ENCODE peak calls at places on chromosomes 13 and 19, in six cellular contexts. Y is putamen; U is activated naive CD4-positive, alpha-beta T cell treated with Interleukin-2 at 50 U/mL for 16 hours; X is CD8-positive, alpha-beta T cell; L is stimulated activated CD8-positive, alpha-beta memory T cell treated with anti-CD3 and anti-CD28 coated beads, Interleukin-2, amount 100 ng/mL, for 48 hours; D is naive thymus-derived CD8-positive, alpha-beta T cell. I is an unnamed sample.

GRCh38 chr19:44820648-44821609 is 12.0 kb downstream of the BCAM start:
- DNase-seq in Y (no peak), L (no peak), X (no peak), U (no peak), D (no peak), I (no peak)

GRCh38 chr13:34435338-34435737 is 506.7 kb upstream of the NBEA start:
- DNase-seq in Y (no peak), D (no peak), L (no peak), U (no peak), X (no peak), I (peak; percentile 27)

GRCh38 chr19:29040291-29040690 is 172.7 kb downstream of the UQCRFS1 start:
- DNase-seq in D (no peak), U (no peak), X (no peak), Y (no peak), L (no peak), I (no peak)

GRCh38 chr13:73303858-73304257 is 245.1 kb downstream of the KLF5 start:
- DNase-seq in X (no peak), Y (no peak), U (peak; percentile 53), D (no peak), L (no peak), I (no peak)

GRCh38 chr19:39831679-39832078 is 2.3 kb downstream of the DYRK1B start:
- DNase-seq in L (no peak), U (no peak), D (no peak), Y (no peak), X (no peak), I (no peak)

GRCh38 chr19:58538257-58539168 is 5.4 kb upstream of the TRIM28 start:
- DNase-seq in U (peak; percentile 41), X (no peak), L (no peak), D (peak; percentile 49), Y (no peak), I (no peak)

GRCh38 chr13:25111557-25111956 is 15.6 kb downstream of the PABPC3 start:
- DNase-seq in U (no peak), D (no peak), L (no peak), X (no peak), Y (no peak), I (no peak)

GRCh38 chr13:46905249-46905648 is 8.4 kb upstream of the HTR2A start:
- DNase-seq in L (no peak), X (no peak), U (no peak), Y (no peak), D (no peak), I (no peak)

GRCh38 chr19:43425567-43426392 is 11.1 kb downstream of the TEX101 start:
- DNase-seq in Y (no peak), X (no peak), U (no peak), D (peak; percentile 14), L (no peak), I (no peak)

GRCh38 chr19:22526661-22527272 is 104.6 kb upstream of the ZNF98 start:
- DNase-seq in U (no peak), Y (no peak), D (no peak), X (no peak), L (no peak), I (no peak)

GRCh38 chr19:17323973-17324327 is 10.7 kb downstream of the ANO8 start:
- DNase-seq in Y (no peak), X (no peak), U (no peak), L (no peak), D (peak; percentile 24), I (no peak)

GRCh38 chr13:75217949-75218348 is 264.0 kb downstream of the TBC1D4 start:
- DNase-seq in L (no peak), X (no peak), U (no peak), D (no peak), Y (no peak), I (no peak)

GRCh38 chr19:29040951-29041350 is 172.0 kb downstream of the UQCRFS1 start:
- DNase-seq in U (no peak), D (no peak), Y (no peak), L (no peak), X (no peak), I (no peak)

GRCh38 chr13:40595693-40596092 is 70.7 kb downstream of the FOXO1 start:
- DNase-seq in L (no peak), D (no peak), X (no peak), Y (no peak), U (no peak), I (no peak)

GRCh38 chr19:51372649-51373504 is at the start of gene NKG7:
- DNase-seq in X (peak; percentile 39), L (no peak), Y (no peak), U (peak; percentile 82), D (peak; percentile 53), I (no peak)

GRCh38 chr19:45460807-45461347 is 6.9 kb upstream of the FOSB start:
- DNase-seq in D (no peak), U (no peak), X (no peak), Y (no peak), L (no peak), I (no peak)

GRCh38 chr19:17296278-17296677 is 6.9 kb downstream of the ABHD8 start:
- DNase-seq in U (no peak), Y (no peak), D (no peak), X (no peak), L (no peak), I (no peak)

GRCh38 chr13:100673376-100673830 is 1.2 kb downstream of the TMTC4 start:
- DNase-seq in Y (no peak), X (no peak), U (no peak), L (no peak), D (no peak), I (no peak)

GRCh38 chr19:30719991-30720329 is 347.8 kb downstream of the ZNF536 start:
- DNase-seq in U (no peak), L (no peak), X (no peak), Y (no peak), D (no peak), I (no peak)

GRCh38 chr13:23801141-23801540 is 88.1 kb downstream of the MIPEP start:
- DNase-seq in Y (no peak), U (no peak), X (no peak), L (no peak), D (no peak), I (no peak)

GRCh38 chr19:49067554-49067953 is 2.9 kb upstream of the NTF4 start:
- DNase-seq in X (no peak), U (no peak), L (no peak), Y (no peak), D (no peak), I (no peak)

I was measured in T1000.